ENCODE peak calls at places on chromosomes 3 and 15, in five cellular contexts. Q is astrocyte, B is Panc1, V is pancreas, A is adrenal gland. M is an unnamed sample. For H3K4me1, the result is how much of the 10 kb centered on the place peaks cover.

GRCh38 chr15:32935139-32935538 is 217.3 kb downstream of the GREM1 start:
- DNase-seq in V (no peak), B (no peak), Q (no peak), A (no peak), M (no peak)

GRCh38 chr3:13249630-13250395 is 170.3 kb downstream of the NUP210 start:
- DNase-seq in A (no peak), Q (no peak), B (no peak), V (no peak), M (peak)

GRCh38 chr3:47000922-47001730 is 21.7 kb downstream of the NBEAL2 start:
- DNase-seq in Q (no peak), B (no peak), A (no peak), V (no peak), M (no peak)

GRCh38 chr15:25971053-25971452 is 107.9 kb upstream of the ATP10A start:
- DNase-seq in A (no peak), Q (no peak), V (no peak), B (no peak), M (no peak)

GRCh38 chr3:25033407-25034029 is 394.5 kb upstream of the RARB start:
- DNase-seq in V (peak), A (peak), B (peak), Q (no peak), M (peak)

GRCh38 chr3:87122766-87123165 is 104.3 kb upstream of the CHMP2B start:
- DNase-seq in Q (no peak), B (no peak), V (no peak), A (no peak), M (no peak)

GRCh38 chr3:184566441-184567414 is 5.1 kb downstream of the EPHB3 start:
- DNase-seq in V (peak), B (no peak), A (no peak), Q (no peak), M (no peak)

GRCh38 chr15:101269479-101270223 is 7.6 kb downstream of the SELENOS start:
- DNase-seq in Q (no peak), V (no peak), B (no peak), A (no peak), M (no peak)

GRCh38 chr3:111351334-111351733 is 190.7 kb upstream of the CD96 start:
- DNase-seq in V (no peak), Q (no peak), A (no peak), B (no peak), M (no peak)

GRCh38 chr3:115100806-115101205 is 46.3 kb downstream of the ZBTB20 start:
- DNase-seq in A (no peak), V (no peak), B (no peak), Q (no peak), M (no peak)

GRCh38 chr3:38585791-38586420 is 63.6 kb downstream of the SCN5A start:
- DNase-seq in V (no peak), A (peak), B (no peak), Q (no peak), M (no peak)

GRCh38 chr3:66475386-66476020 is 25.3 kb downstream of the LRIG1 start:
- DNase-seq in A (no peak), V (no peak), B (no peak), Q (no peak), M (no peak)

GRCh38 chr3:69058180-69058946 is 6.2 kb upstream of the TMF1 start:
- DNase-seq in B (no peak), Q (no peak), V (no peak), A (no peak), M (no peak)

GRCh38 chr3:38610436-38610835 is 39.1 kb downstream of the SCN5A start:
- DNase-seq in A (no peak), B (no peak), V (no peak), Q (no peak), M (no peak)

GRCh38 chr3:145639207-145639606 is 521.8 kb downstream of the PLOD2 start:
- DNase-seq in B (no peak), A (no peak), V (no peak), Q (peak), M (no peak)

DNA sequence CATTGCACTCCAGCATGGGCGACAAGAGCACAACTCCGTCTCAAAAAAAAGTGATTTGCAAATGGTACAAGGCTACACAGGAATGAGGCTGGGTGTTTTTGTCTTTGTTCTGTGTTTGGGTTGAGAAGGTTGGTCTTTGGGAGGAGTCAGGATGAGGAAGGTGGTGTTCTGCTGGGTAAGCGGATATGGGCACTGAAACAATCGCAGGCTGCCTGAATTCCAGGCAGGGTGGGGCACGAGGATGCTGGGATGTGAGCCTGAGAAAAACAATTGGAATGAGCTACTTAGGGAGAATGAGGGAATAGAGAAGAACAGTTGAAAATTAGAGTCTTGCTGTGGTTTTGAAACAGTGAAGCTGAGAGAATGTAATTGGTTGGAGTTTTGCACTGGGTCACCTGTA is 51.6 kb downstream of the ZBTB38 start:
- DNase-seq in A (no peak), B (no peak), V (no peak), Q (no peak), M (no peak)
- H3K4me1 ChIP-seq in A (under half), B (under half), V (under half), Q (under half), M (under half)

GRCh38 chr3:143037867-143038266 is 36.5 kb downstream of the U2SURP start:
- DNase-seq in A (no peak), B (no peak), Q (no peak), V (no peak), M (no peak)
- TF ChIP-seq CTCF in A (peak), B (peak), Q (no peak), V (no peak), M (peak)

DNA sequence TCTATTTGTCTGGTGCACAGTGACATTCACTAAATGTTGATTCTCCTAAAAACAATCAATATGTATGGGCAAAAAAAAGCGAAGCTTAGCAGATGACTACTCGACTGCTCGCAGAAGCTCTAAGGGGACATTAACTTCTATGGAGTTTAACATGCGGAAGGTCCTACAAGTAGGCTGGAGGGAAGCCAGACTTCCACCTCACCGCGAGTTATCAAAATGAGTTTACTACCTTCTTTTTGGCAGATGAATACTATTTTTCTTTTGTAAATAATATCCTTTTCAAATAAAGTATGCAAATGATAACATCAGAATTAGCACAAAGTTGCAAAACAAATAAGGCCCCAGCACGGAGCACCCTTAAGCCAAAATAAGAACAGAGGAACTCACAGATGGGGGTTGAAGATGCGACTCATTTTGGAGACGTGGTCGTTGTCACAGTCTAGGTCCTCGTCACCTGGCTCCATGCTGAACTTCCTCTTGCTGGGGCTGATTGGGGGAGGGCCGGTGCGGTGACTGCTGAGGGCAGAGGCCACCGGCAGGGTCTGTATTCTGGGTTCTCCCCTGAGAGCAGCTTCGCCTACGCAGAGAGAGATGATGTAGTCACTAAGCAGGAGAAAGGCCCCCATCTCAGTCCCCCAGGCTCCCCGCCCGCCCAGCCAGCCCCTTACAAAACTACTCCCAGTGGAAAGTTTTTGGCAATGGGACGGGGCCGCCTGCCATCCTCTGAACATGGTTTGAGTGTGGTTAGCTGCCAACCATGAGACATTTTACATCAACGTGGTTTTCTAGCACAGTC is 42.1 kb downstream of the VGLL4 start:
- DNase-seq in Q (peak), A (no peak), B (no peak), V (no peak), M (no peak)
- H3K4me1 ChIP-seq in Q (under half), A (under half), B (half or more), V (under half), M (half or more)

GRCh38 chr3:99114565-99115291 is 213.2 kb upstream of the DCBLD2 start:
- DNase-seq in A (no peak), V (no peak), Q (peak), B (no peak), M (no peak)
- TF ChIP-seq CTCF in A (peak), V (no peak), Q (peak), B (peak), M (no peak)

GRCh38 chr3:120196812-120197211 is 88.2 kb downstream of the GPR156 start:
- DNase-seq in B (no peak), A (no peak), V (no peak), Q (no peak), M (no peak)
- H3K4me1 ChIP-seq in B (under half), A (under half), V (under half), Q (under half), M (under half)